ENCODE peak calls at places on chromosomes 13 and 19, in nine cellular contexts. T, Y, X, D, L, R, I, S and J are unnamed samples.

GRCh38 chr13:110570886-110571285 is 9.4 kb upstream of the RAB20 start:
- DNase-seq in T (no peak), Y (no peak), X (no peak), D (no peak), L (no peak), R (no peak), I (no peak), S (no peak), J (no peak)

GRCh38 chr19:19642506-19643157 is 825 bp downstream of the GMIP start:
- DNase-seq in T (no peak), Y (no peak), X (no peak), D (peak; percentile 23), L (no peak), R (no peak), I (no peak), S (no peak), J (peak; percentile 77)

GRCh38 chr13:113582841-113583631 is 1.5 kb upstream of the TFDP1 start:
- DNase-seq in T (no peak), Y (peak; percentile 47), X (no peak), D (peak; percentile 6), L (no peak), R (no peak), I (no peak), S (peak; percentile 55), J (peak; percentile 9)

GRCh38 chr19:15101479-15102082 is 5.6 kb upstream of the SYDE1 start:
- DNase-seq in T (peak; percentile 35), Y (no peak), X (no peak), D (peak; percentile 52), L (peak; percentile 44), R (peak; percentile 43), I (no peak), S (no peak), J (peak; percentile 54)

GRCh38 chr13:82407321-82407720 is 1475.0 kb downstream of the SLITRK1 start:
- DNase-seq in T (no peak), Y (no peak), X (no peak), D (no peak), L (no peak), R (no peak), I (no peak), S (no peak), J (no peak)

GRCh38 chr19:15287496-15287895 is 44.8 kb downstream of the BRD4 start:
- DNase-seq in T (no peak), Y (no peak), X (no peak), D (no peak), L (no peak), R (no peak), I (no peak), S (no peak), J (no peak)

GRCh38 chr19:48819366-48819816 is 8.6 kb upstream of the BCAT2 start:
- DNase-seq in T (no peak), Y (peak; percentile 95), X (peak; percentile 91), D (peak; percentile 88), L (no peak), R (peak; percentile 83), I (peak; percentile 93), S (no peak), J (no peak)

GRCh38 chr19:2763687-2764086 is 19.4 kb downstream of the SGTA start:
- DNase-seq in T (no peak), Y (no peak), X (no peak), D (no peak), L (no peak), R (no peak), I (no peak), S (no peak), J (no peak)

GRCh38 chr13:99418663-99419140 is 82.6 kb upstream of the TM9SF2 start:
- DNase-seq in T (no peak), Y (peak; percentile 45), X (no peak), D (no peak), L (no peak), R (no peak), I (no peak), S (no peak), J (no peak)

GRCh38 chr19:13015361-13016231 is 20.3 kb downstream of the NFIX start:
- DNase-seq in T (no peak), Y (no peak), X (no peak), D (no peak), L (no peak), R (no peak), I (no peak), S (no peak), J (no peak)

GRCh38 chr19:13012690-13013608 is 17.7 kb downstream of the NFIX start:
- DNase-seq in T (no peak), Y (peak; percentile 85), X (peak; percentile 79), D (peak; percentile 74), L (no peak), R (no peak), I (peak; percentile 91), S (no peak), J (peak; percentile 76)

GRCh38 chr19:13013649-13014048 is 18.4 kb downstream of the NFIX start:
- DNase-seq in T (no peak), Y (peak; percentile 64), X (no peak), D (no peak), L (no peak), R (no peak), I (no peak), S (no peak), J (no peak)

GRCh38 chr19:13014921-13015280 is 19.6 kb downstream of the NFIX start:
- DNase-seq in T (no peak), Y (no peak), X (no peak), D (no peak), L (no peak), R (no peak), I (no peak), S (no peak), J (no peak)

GRCh38 chr19:13014101-13014920 is 19.0 kb downstream of the NFIX start:
- DNase-seq in T (no peak), Y (peak; percentile 66), X (no peak), D (no peak), L (no peak), R (no peak), I (no peak), S (no peak), J (no peak)
- TF ChIP-seq CTCF in T (no peak), Y (no peak), X (no peak), D (no peak), L (no peak), R (no peak), I (no peak), S (no peak), J (no peak)

DNA sequence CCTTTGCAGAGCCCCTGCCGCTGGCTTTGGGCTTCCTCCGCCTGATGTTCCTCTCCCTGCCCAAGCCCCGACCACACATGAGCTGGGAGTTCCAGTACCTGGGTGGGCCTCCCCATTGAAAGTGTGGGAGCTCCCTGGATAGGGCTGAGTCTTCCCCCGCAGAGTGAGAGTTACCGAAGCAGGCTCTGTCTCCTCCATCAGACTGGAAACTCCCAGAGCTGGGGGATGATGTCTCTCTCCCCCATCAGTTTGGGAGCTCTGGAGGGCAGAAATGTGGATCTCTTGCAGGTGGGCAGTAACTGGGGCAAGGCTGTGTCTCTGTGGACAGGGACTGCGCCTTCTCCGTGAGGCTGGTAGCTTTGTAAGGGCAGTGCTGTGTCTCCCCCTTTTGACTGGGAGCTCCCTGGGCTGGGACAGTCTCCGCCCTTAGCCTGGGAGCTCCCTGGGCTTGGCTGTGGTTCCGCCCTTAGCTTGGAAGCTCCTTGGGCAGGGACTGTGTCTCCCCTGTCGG is 767 bp downstream of the DCAF15 start:
- DNase-seq in T (no peak), Y (no peak), X (peak; percentile 75), D (peak; percentile 76), L (no peak), R (peak; percentile 27), I (no peak), S (no peak), J (no peak)
- TF ChIP-seq CTCF in T (no peak), Y (no peak), X (no peak), D (no peak), L (no peak), R (no peak), I (no peak), S (no peak), J (no peak)

GRCh38 chr13:107299717-107300116 is 731.8 kb upstream of the ARGLU1 start:
- DNase-seq in T (no peak), Y (no peak), X (no peak), D (no peak), L (no peak), R (no peak), I (no peak), S (no peak), J (no peak)

GRCh38 chr13:107305178-107305577 is 737.2 kb upstream of the ARGLU1 start:
- DNase-seq in T (no peak), Y (no peak), X (no peak), D (no peak), L (no peak), R (no peak), I (no peak), S (no peak), J (no peak)

GRCh38 chr13:107296804-107297203 is 728.9 kb upstream of the ARGLU1 start:
- DNase-seq in T (no peak), Y (no peak), X (no peak), D (no peak), L (no peak), R (no peak), I (no peak), S (no peak), J (no peak)

DNA sequence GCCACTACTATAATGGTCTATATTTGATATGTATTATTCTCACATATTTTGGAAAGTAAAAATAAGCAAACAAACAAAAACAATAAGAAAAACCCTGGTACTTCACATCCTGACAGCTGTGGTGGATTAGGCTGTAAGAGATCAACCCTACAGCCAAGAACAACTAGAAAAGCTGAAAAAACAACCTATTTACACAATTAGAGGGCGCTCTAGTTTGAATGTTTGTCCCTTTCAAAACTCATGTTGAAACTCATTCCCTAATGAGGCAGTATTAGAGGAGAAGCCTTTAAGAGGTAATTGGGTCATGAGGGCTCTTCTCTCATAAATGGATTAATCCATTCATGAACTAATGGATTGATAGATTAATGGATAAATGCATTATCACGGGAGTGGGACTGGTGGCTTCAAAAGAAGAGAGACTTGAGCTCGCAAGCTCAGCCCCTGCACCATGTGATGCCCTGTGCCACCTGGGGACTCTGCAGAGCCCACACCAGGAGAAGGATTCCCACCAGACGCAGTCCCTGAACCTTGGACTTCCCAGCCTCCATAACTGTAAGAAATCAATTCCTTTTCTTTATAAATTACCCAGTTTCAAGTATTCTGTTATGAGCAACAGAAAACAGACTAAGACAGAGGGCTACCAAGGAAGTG is 733.9 kb upstream of the ARGLU1 start:
- DNase-seq in T (no peak), Y (no peak), X (no peak), D (no peak), L (no peak), R (no peak), I (no peak), S (no peak), J (no peak)
- TF ChIP-seq CTCF in T (no peak), Y (no peak), X (no peak), D (no peak), L (peak; percentile 21), R (no peak), I (no peak), S (no peak), J (no peak)

DNA sequence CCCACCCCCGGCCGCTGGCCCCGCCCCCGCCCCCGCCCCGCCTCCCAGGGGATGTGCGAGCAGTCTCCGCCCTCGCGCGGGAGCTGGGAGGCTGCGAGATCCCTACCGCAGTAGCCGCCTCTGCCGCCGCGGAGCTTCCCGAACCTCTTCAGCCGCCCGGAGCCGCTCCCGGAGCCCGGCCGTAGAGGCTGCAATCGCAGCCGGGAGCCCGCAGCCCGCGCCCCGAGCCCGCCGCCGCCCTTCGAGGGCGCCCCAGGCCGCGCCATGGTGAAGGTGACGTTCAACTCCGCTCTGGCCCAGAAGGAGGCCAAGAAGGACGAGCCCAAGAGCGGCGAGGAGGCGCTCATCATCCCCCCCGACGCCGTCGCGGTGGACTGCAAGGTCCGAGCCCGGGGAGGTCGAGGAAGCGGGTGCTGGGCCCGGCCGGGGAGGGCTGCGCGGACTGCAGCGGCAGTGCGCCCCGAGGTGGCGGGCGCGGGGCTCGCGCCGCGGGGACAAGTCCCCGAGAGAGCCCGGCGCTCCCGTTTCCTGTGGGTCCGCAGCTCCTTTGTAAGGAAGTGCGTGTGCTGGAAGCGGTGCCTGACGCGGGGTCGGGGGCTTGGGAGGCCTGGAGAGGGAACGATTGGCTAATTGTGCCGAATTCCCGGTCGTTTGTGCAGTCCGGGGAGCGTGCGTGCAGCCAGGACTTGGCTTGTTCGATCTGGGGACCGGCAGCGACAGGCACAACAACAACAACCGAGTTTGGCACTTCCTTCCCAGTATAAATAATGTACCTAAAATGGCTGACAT is at the start of gene ITM2B:
- DNase-seq in T (peak; percentile 54), Y (peak; percentile 84), X (peak; percentile 91), D (peak; percentile 82), L (peak; percentile 60), R (peak; percentile 54), I (peak; percentile 58), S (no peak), J (peak; percentile 75)
- TF ChIP-seq CTCF in T (peak; percentile 59), Y (peak; percentile 54), X (no peak), D (peak; percentile 33), L (peak; percentile 54), R (peak; percentile 22), I (peak; percentile 27), S (peak; percentile 32), J (peak; percentile 54)